ENCODE peak calls at places on chromosomes 12 and 14, in six cellular contexts. G is upper lobe of right lung; F is cardiac muscle cell; B is effector memory CD4-positive, alpha-beta T cell; N is neuronal stem cell; J is right atrium auricular region. A is an unnamed sample.

GRCh38 chr14:69699743-69700309 is 67.1 kb upstream of the SRSF5 start:
- DNase-seq in G (no peak), F (no peak), B (no peak), N (no peak), J (no peak), A (no peak)

GRCh38 chr12:52231305-52232232 is 1.5 kb upstream of the KRT7 start:
- DNase-seq in G (peak; percentile 83), F (no peak), B (no peak), N (no peak), J (no peak), A (peak; percentile 78)

GRCh38 chr12:124318336-124319020 is 23.6 kb downstream of the RFLNA start:
- DNase-seq in G (no peak), F (no peak), B (no peak), N (no peak), J (no peak), A (no peak)

GRCh38 chr12:104602901-104603300 is 146.2 kb downstream of the CHST11 start:
- DNase-seq in G (no peak), F (no peak), B (no peak), N (no peak), J (no peak), A (no peak)

GRCh38 chr14:40847496-40847895 is 759.2 kb upstream of the LRFN5 start:
- DNase-seq in G (no peak), F (no peak), B (no peak), N (no peak), J (no peak), A (no peak)

GRCh38 chr12:76740501-76740900 is 23.4 kb upstream of the ZDHHC17 start:
- DNase-seq in G (no peak), F (no peak), B (no peak), N (no peak), J (no peak), A (no peak)

GRCh38 chr12:50986961-50987737 is 34.8 kb downstream of the HIGD1C start:
- DNase-seq in G (no peak), F (peak; percentile 61), B (no peak), N (peak; percentile 9), J (peak; percentile 61), A (no peak)

GRCh38 chr14:103121846-103122577 is 1.2 kb upstream of the TNFAIP2 start:
- DNase-seq in G (peak; percentile 89), F (peak; percentile 76), B (no peak), N (no peak), J (peak; percentile 95), A (peak; percentile 93)

GRCh38 chr14:74478996-74479635 is 14.0 kb downstream of the NPC2 start:
- DNase-seq in G (no peak), F (peak; percentile 63), B (no peak), N (peak; percentile 56), J (no peak), A (no peak)

GRCh38 chr12:64912501-64912900 is 88.1 kb downstream of the TBC1D30 start:
- DNase-seq in G (no peak), F (no peak), B (no peak), N (no peak), J (no peak), A (no peak)

GRCh38 chr14:75022655-75023054 is 19.9 kb downstream of the EIF2B2 start:
- DNase-seq in G (no peak), F (peak; percentile 37), B (no peak), N (no peak), J (no peak), A (no peak)

GRCh38 chr12:132218915-132219314 is 74.7 kb downstream of the NOC4L start:
- DNase-seq in G (peak; percentile 53), F (peak; percentile 42), B (peak; percentile 11), N (peak; percentile 26), J (no peak), A (no peak)

GRCh38 chr12:104010121-104010520 is 39.9 kb downstream of the GLT8D2 start:
- DNase-seq in G (no peak), F (no peak), B (no peak), N (no peak), J (no peak), A (no peak)

GRCh38 chr14:103546651-103547454 is 15.6 kb downstream of the BAG5 start:
- DNase-seq in G (peak; percentile 88), F (peak; percentile 69), B (peak; percentile 60), N (no peak), J (no peak), A (peak; percentile 84)

GRCh38 chr12:10965511-10965910 is 21.2 kb downstream of the TAS2R50 start:
- DNase-seq in G (no peak), F (no peak), B (no peak), N (no peak), J (no peak), A (no peak)

DNA sequence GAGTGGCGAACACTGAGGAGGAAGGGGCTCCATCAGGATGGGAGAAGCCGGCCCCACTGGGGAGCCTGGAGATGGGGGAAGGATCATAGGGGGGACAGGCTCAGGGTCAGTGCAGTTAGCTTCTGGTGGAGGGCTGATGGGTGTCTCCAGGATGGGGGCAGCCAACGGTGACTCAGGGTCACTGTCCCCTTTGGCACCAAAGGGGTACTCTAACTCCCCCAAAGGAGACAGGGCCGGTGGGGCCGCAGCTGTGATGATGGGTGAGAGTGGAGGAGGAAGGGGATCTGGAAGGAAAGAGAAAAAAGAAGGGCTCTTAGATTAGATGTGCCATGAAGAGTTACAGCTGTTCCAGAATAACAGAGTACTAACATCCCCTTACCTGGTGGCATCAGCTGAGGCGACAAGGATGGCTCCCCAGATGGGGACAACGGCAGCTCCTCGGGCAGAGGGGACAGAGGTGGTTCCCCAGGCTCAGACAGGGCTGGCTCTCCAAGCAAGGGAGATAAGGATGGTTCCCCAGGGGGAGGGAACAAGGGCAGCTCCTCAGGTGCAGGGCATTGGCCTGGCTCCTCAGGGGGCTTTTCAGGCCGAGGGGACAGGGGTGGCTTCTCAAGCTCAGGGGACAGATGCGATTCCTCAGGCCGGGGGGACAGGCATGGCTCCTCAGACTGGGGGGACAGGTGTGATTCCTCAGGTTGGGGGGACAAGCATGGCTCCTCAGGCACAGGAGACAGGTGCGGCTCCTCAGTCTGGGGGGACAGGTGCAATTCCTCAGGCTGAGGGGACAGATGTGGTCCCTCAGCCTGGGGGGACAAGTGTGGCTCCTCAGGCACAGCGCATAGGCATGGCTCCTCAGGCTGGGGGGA is 9.9 kb downstream of the KMT2D start:
- DNase-seq in G (no peak), F (no peak), B (no peak), N (no peak), J (no peak), A (peak; percentile 17)
- H3K36me3 ChIP-seq in G (peaks cover 92% of the 10 kb centered on the region), F (peaks cover 77% of the 10 kb centered on the region), B (peaks cover 92% of the 10 kb centered on the region), N (peaks cover 100% of the 10 kb centered on the region), J (peaks cover 94% of the 10 kb centered on the region), A (peaks cover 98% of the 10 kb centered on the region)

GRCh38 chr14:99211410-99211809 is 60.6 kb downstream of the BCL11B start:
- DNase-seq in G (no peak), F (no peak), B (no peak), N (no peak), J (no peak), A (no peak)
- H3K4me1 ChIP-seq in G (no peaks in the 10 kb centered on the region), F (no peaks in the 10 kb centered on the region), B (peaks cover 98% of the 10 kb centered on the region), N (no peaks in the 10 kb centered on the region), J (no peaks in the 10 kb centered on the region), A (no peaks in the 10 kb centered on the region)

GRCh38 chr12:59936546-59936945 is 340.7 kb downstream of the SLC16A7 start:
- DNase-seq in G (no peak), F (no peak), B (no peak), N (no peak), J (no peak), A (no peak)
- H3K27ac ChIP-seq in G (no peak overlapping the region), F (no peak overlapping the region), B (no peak overlapping the region), N (no peak overlapping the region), J (no peak overlapping the region), A (no peak overlapping the region)

GRCh38 chr12:109494348-109494881 is 17.0 kb downstream of the UBE3B start:
- DNase-seq in G (no peak), F (no peak), B (no peak), N (no peak), J (no peak), A (no peak)
- H3K36me3 ChIP-seq in G (peaks cover 95% of the 10 kb centered on the region), F (peaks cover 62% of the 10 kb centered on the region), B (peaks cover 60% of the 10 kb centered on the region), N (peaks cover 95% of the 10 kb centered on the region), J (peaks cover 58% of the 10 kb centered on the region), A (peaks cover 95% of the 10 kb centered on the region)

A was measured in lower lobe of right lung.